ENCODE peak calls at places on chromosomes 7 and 10, in four cellular contexts. N is B cell, S is tibial artery, R is Caco-2. H is an unnamed sample.

GRCh38 chr7:74134117-74134539 is 40.0 kb upstream of the EIF4H start:
- DNase-seq in N (no peak), S (no peak), R (no peak), H (no peak)

GRCh38 chr7:101743241-101743994 is 74.0 kb upstream of the CUX1 start:
- DNase-seq in N (peak), S (no peak), R (peak), H (peak)

GRCh38 chr10:16646474-16647059 is 124.9 kb upstream of the C1QL3 start:
- DNase-seq in N (no peak), S (no peak), R (no peak), H (no peak)

GRCh38 chr10:130018730-130019185 is 54.7 kb upstream of the EBF3 start:
- DNase-seq in N (no peak), S (peak), R (no peak), H (no peak)

GRCh38 chr7:1380211-1380815 is 79.0 kb downstream of the MICALL2 start:
- DNase-seq in N (peak), S (no peak), R (no peak), H (no peak)

GRCh38 chr10:62157601-62158000 is 111.0 kb downstream of the RTKN2 start:
- DNase-seq in N (no peak), S (no peak), R (no peak), H (no peak)

GRCh38 chr7:116528008-116528789 is 3.4 kb downstream of the CAV1 start:
- DNase-seq in N (no peak), S (peak), R (no peak), H (peak)

GRCh38 chr10:9209105-9209798 is 1154.8 kb downstream of the GATA3 start:
- DNase-seq in N (peak), S (no peak), R (peak), H (peak)

GRCh38 chr10:6065845-6066244 is 3.7 kb upstream of the IL2RA start:
- DNase-seq in N (no peak), S (peak), R (no peak), H (no peak)

GRCh38 chr7:42237891-42238531 is 1.0 kb upstream of the GLI3 start:
- DNase-seq in N (no peak), S (peak), R (no peak), H (peak)

GRCh38 chr10:121539757-121540156 is 58.5 kb downstream of the FGFR2 start:
- DNase-seq in N (no peak), S (no peak), R (no peak), H (no peak)

GRCh38 chr10:88841316-88842111 is 10.1 kb downstream of the ANKRD22 start:
- DNase-seq in N (no peak), S (no peak), R (no peak), H (no peak)

GRCh38 chr10:51086695-51087094 is 12.4 kb downstream of the PRKG1 start:
- DNase-seq in N (no peak), S (no peak), R (no peak), H (no peak)

GRCh38 chr7:137771273-137771672 is 75.5 kb downstream of the DGKI start:
- DNase-seq in N (no peak), S (no peak), R (no peak), H (no peak)

GRCh38 chr7:15555385-15555859 is 6.4 kb downstream of the AGMO start:
- DNase-seq in N (no peak), S (no peak), R (no peak), H (no peak)

GRCh38 chr10:2334542-2334941 is 597.2 kb upstream of the ADARB2 start:
- DNase-seq in N (no peak), S (no peak), R (no peak), H (no peak)

GRCh38 chr10:75187961-75188426 is 22.6 kb upstream of the VDAC2 start:
- DNase-seq in N (peak), S (peak), R (peak), H (no peak)

GRCh38 chr7:103632972-103633371 is 187.0 kb upstream of the SLC26A5 start:
- DNase-seq in N (no peak), S (no peak), R (no peak), H (no peak)

GRCh38 chr10:113680172-113681111 is 730 bp downstream of the CASP7 start:
- DNase-seq in N (peak), S (peak), R (peak), H (peak)

GRCh38 chr7:29281782-29282541 is 87.4 kb downstream of the CHN2 start:
- DNase-seq in N (no peak), S (no peak), R (no peak), H (peak)

GRCh38 chr10:4474829-4475228 is 351.2 kb upstream of the AKR1E2 start:
- DNase-seq in N (no peak), S (no peak), R (no peak), H (no peak)

GRCh38 chr10:8053446-8054242 is 844 bp upstream of the GATA3 start:
- DNase-seq in N (peak), S (peak), R (peak), H (peak)

GRCh38 chr10:84224411-84225028 is 824 bp downstream of the LRIT2 start:
- DNase-seq in N (no peak), S (peak), R (peak), H (no peak)

GRCh38 chr7:25847331-25848070 is 304.5 kb upstream of the NFE2L3 start:
- DNase-seq in N (no peak), S (no peak), R (no peak), H (no peak)

GRCh38 chr10:58963101-58963534 is 213.3 kb upstream of the PHYHIPL start:
- DNase-seq in N (no peak), S (no peak), R (peak), H (no peak)

GRCh38 chr10:44956717-44957706 is 2.6 kb upstream of the RASSF4 start:
- DNase-seq in N (no peak), S (peak), R (no peak), H (no peak)

GRCh38 chr7:95139922-95140321 is 184.4 kb downstream of the PON1 start:
- DNase-seq in N (no peak), S (no peak), R (no peak), H (no peak)

GRCh38 chr10:126133082-126133620 is 236.8 kb downstream of the FANK1 start:
- DNase-seq in N (no peak), S (no peak), R (no peak), H (no peak)
- TF ChIP-seq CTCF in N (no peak), S (no peak), R (no peak), H (no peak)

DNA sequence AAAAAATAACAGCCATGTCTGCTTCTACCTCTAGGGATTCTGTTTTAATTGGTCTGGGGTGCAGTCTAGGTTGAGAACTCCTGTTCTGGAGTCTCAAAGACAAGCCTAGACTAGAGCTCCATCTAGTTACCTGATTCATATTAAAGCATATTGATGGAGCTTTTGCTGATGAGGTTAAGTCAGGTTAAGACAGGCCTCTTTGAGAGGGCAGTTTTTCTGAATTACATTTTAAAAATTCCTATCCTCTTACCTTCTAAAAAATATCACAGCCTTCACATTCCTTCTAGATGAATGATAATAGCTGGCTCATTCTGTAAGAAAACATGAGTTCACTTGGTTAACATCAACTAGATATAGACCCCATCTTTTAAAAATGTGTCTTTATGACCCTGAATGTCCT is 28.9 kb downstream of the MGAM start:
- DNase-seq in N (no peak), S (no peak), R (no peak), H (no peak)
- TF ChIP-seq CTCF in N (no peak), S (no peak), R (no peak), H (no peak)

GRCh38 chr7:6691103-6691502 is 15.6 kb downstream of the ZNF12 start:
- DNase-seq in N (no peak), S (no peak), R (no peak), H (no peak)
- TF ChIP-seq CTCF in N (no peak), S (no peak), R (no peak), H (no peak)

GRCh38 chr7:108166687-108167086 is 36.5 kb upstream of the LAMB4 start:
- DNase-seq in N (no peak), S (no peak), R (no peak), H (no peak)

GRCh38 chr7:108164342-108164741 is 34.2 kb upstream of the LAMB4 start:
- DNase-seq in N (no peak), S (no peak), R (no peak), H (no peak)

GRCh38 chr7:108167460-108167859 is 37.3 kb upstream of the LAMB4 start:
- DNase-seq in N (no peak), S (no peak), R (no peak), H (no peak)

GRCh38 chr7:108165726-108166125 is 35.6 kb upstream of the LAMB4 start:
- DNase-seq in N (no peak), S (no peak), R (no peak), H (no peak)

DNA sequence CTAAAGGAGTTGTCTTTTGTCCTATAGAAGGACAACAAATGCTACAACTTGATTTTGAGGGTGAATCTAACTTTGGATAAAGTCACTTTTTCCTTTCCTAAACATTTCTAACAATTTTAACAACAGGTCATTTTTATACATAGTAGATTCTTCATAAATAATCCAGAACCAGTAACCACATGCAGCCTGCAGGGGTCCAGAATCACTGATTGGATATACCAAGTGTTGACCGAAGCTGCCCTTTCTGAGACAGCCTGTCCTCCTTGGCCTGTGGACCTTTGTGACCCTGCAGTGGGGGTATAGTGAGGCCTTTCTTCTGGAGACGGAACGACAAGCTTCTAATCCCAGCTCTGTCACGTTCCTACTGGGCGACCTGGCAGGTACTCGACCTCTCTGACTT is 34.8 kb upstream of the LAMB4 start:
- DNase-seq in N (no peak), S (no peak), R (peak), H (no peak)
- TF ChIP-seq CTCF in N (no peak), S (no peak), R (no peak), H (no peak)

DNA sequence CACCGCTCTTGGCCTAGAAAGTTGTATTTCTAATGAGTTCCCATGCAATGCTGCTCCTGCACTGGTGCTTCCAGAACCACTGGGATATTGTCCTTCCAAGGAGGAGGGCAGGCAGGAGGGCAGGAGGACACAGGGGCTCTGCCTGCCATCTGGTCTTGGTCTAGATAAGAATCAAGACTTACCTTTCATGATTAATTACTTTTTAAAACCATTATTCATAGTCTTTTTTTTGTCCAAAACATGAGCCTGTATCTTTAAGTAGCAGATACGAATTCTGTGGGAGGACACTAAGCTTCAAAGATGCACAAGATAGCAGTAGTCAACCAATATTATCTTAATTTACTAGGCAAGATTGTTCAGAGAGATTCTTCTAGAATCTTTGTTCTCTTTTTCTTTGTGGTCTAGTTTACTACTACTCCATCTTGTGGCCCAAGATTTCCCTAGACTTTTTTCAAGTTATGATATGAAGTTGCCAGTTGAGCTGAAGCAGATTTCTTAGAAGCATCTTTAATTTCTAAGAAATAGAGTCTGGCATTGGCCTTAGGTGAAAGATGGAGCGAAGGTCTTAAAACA is 57.6 kb downstream of the RBM33 start:
- DNase-seq in N (no peak), S (no peak), R (no peak), H (no peak)
- TF ChIP-seq CTCF in N (no peak), S (no peak), R (no peak), H (no peak)

GRCh38 chr7:142585425-142585824 is 163.8 kb upstream of the PRSS1 start:
- DNase-seq in N (no peak), S (no peak), R (no peak), H (no peak)
- TF ChIP-seq CTCF in N (no peak), S (no peak), R (no peak), H (no peak)

GRCh38 chr7:140242057-140243031 is 65.6 kb upstream of the KDM7A start:
- DNase-seq in N (no peak), S (no peak), R (peak), H (peak)
- TF ChIP-seq CTCF in N (no peak), S (no peak), R (no peak), H (no peak)